ENCODE peak calls at places on chromosomes 7 and 10, in four cellular contexts. One of them, this sample, is unnamed. For H3K9me3, the result is how much of the 10 kb centered on the place peaks cover.

GRCh38 chr10:96840841-96841518 is 8.9 kb downstream of the LCOR start:
- DNase-seq in Peyer's patch: no peak
- DNase-seq in HepG2: peak
- DNase-seq in prostate gland: no peak
- DNase-seq in this sample: peak

GRCh38 chr7:74138334-74138867 is 35.8 kb upstream of the EIF4H start:
- DNase-seq in prostate gland: no peak
- DNase-seq in HepG2: no peak
- DNase-seq in Peyer's patch: no peak
- DNase-seq in this sample: no peak

GRCh38 chr10:36676321-36677169 is 448.9 kb upstream of the ANKRD30A start:
- DNase-seq in HepG2: no peak
- DNase-seq in prostate gland: no peak
- DNase-seq in Peyer's patch: no peak
- DNase-seq in this sample: no peak

GRCh38 chr10:105024184-105024583 is 383.1 kb downstream of the SORCS3 start:
- DNase-seq in prostate gland: no peak
- DNase-seq in Peyer's patch: no peak
- DNase-seq in HepG2: no peak
- DNase-seq in this sample: no peak

GRCh38 chr7:28570970-28571288 is 158.6 kb downstream of the CREB5 start:
- DNase-seq in Peyer's patch: no peak
- DNase-seq in HepG2: peak
- DNase-seq in prostate gland: no peak
- DNase-seq in this sample: no peak

GRCh38 chr10:1715821-1716220 is 21.5 kb downstream of the ADARB2 start:
- DNase-seq in Peyer's patch: no peak
- DNase-seq in prostate gland: peak
- DNase-seq in HepG2: no peak
- DNase-seq in this sample: peak

GRCh38 chr10:86480571-86480970 is 41.0 kb downstream of the WAPL start:
- DNase-seq in HepG2: no peak
- DNase-seq in Peyer's patch: no peak
- DNase-seq in prostate gland: no peak
- DNase-seq in this sample: no peak

GRCh38 chr10:34641147-34641912 is 173.8 kb downstream of the PARD3 start:
- DNase-seq in prostate gland: no peak
- DNase-seq in HepG2: no peak
- DNase-seq in Peyer's patch: no peak
- DNase-seq in this sample: no peak

GRCh38 chr7:21066221-21066620 is 279.5 kb upstream of the SP8 start:
- DNase-seq in Peyer's patch: no peak
- DNase-seq in HepG2: no peak
- DNase-seq in prostate gland: no peak
- DNase-seq in this sample: no peak

GRCh38 chr10:1366277-1366676 is 310.1 kb downstream of the WDR37 start:
- DNase-seq in Peyer's patch: no peak
- DNase-seq in HepG2: no peak
- DNase-seq in prostate gland: no peak
- DNase-seq in this sample: peak

GRCh38 chr10:96720422-96721206 is at the start of gene PIK3AP1:
- DNase-seq in Peyer's patch: peak
- DNase-seq in prostate gland: no peak
- DNase-seq in HepG2: no peak
- DNase-seq in this sample: peak

GRCh38 chr10:110802551-110803238 is 69.0 kb upstream of the PDCD4 start:
- DNase-seq in Peyer's patch: peak
- DNase-seq in prostate gland: peak
- DNase-seq in HepG2: peak
- DNase-seq in this sample: peak

GRCh38 chr7:104529567-104529966 is 201.2 kb downstream of the LHFPL3 start:
- DNase-seq in Peyer's patch: no peak
- DNase-seq in prostate gland: no peak
- DNase-seq in HepG2: no peak
- DNase-seq in this sample: no peak

GRCh38 chr10:73480158-73480557 is 15.7 kb downstream of the PPP3CB start:
- DNase-seq in HepG2: no peak
- DNase-seq in Peyer's patch: no peak
- DNase-seq in prostate gland: no peak
- DNase-seq in this sample: no peak

GRCh38 chr10:94630017-94630688 is 53.4 kb upstream of the CYP2C18 start:
- DNase-seq in HepG2: peak
- DNase-seq in prostate gland: no peak
- DNase-seq in Peyer's patch: no peak
- DNase-seq in this sample: peak

GRCh38 chr7:19939746-19940145 is 166.3 kb upstream of the TMEM196 start:
- DNase-seq in HepG2: no peak
- DNase-seq in prostate gland: no peak
- DNase-seq in Peyer's patch: no peak
- DNase-seq in this sample: no peak

GRCh38 chr10:105138287-105138854 is 497.3 kb downstream of the SORCS3 start:
- DNase-seq in Peyer's patch: no peak
- DNase-seq in prostate gland: no peak
- DNase-seq in HepG2: no peak
- DNase-seq in this sample: no peak

GRCh38 chr10:121449457-121450045 is 148.7 kb downstream of the FGFR2 start:
- DNase-seq in Peyer's patch: no peak
- DNase-seq in HepG2: no peak
- DNase-seq in prostate gland: no peak
- DNase-seq in this sample: peak

GRCh38 chr10:103799341-103799740 is 56.0 kb downstream of the SH3PXD2A start:
- DNase-seq in prostate gland: no peak
- DNase-seq in HepG2: no peak
- DNase-seq in Peyer's patch: no peak
- DNase-seq in this sample: no peak

GRCh38 chr10:129775681-129776080 is 188.4 kb downstream of the EBF3 start:
- DNase-seq in Peyer's patch: no peak
- DNase-seq in prostate gland: no peak
- DNase-seq in HepG2: no peak
- DNase-seq in this sample: no peak

GRCh38 chr10:47031953-47032465 is 120.8 kb downstream of the PTPN20 start:
- DNase-seq in Peyer's patch: no peak
- DNase-seq in prostate gland: no peak
- DNase-seq in HepG2: no peak
- DNase-seq in this sample: peak

GRCh38 chr7:131072505-131073091 is 255.1 kb upstream of the MKLN1 start:
- DNase-seq in prostate gland: no peak
- DNase-seq in Peyer's patch: no peak
- DNase-seq in HepG2: no peak
- DNase-seq in this sample: no peak

GRCh38 chr10:18021725-18022480 is 70.2 kb downstream of the SLC39A12 start:
- DNase-seq in Peyer's patch: no peak
- DNase-seq in prostate gland: no peak
- DNase-seq in HepG2: no peak
- DNase-seq in this sample: no peak

DNA sequence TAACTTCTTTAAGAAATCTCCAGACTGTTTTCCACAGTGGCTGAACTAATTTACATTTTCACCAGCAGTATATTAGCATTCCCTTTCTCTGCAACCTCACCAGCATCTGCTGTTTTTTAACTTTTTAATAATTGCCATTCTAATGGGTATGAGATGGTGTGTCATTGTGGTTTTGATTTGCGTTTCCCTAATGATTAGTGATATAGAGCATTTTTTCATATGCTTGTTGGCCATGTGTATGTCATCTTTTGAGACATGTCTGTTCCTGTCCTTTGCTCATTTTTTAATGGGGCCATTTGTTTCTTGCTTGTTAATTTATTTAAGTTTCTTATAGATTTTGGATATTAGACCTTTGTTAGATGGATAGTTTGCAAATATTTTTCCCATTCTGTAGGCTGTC is 68.8 kb downstream of the SLC39A12 start:
- DNase-seq in prostate gland: no peak
- DNase-seq in HepG2: no peak
- DNase-seq in Peyer's patch: no peak
- DNase-seq in this sample: no peak
- H3K27ac ChIP-seq in prostate gland: no peak
- H3K27ac ChIP-seq in HepG2: no peak
- H3K27ac ChIP-seq in Peyer's patch: no peak
- H3K27ac ChIP-seq in this sample: no peak

DNA sequence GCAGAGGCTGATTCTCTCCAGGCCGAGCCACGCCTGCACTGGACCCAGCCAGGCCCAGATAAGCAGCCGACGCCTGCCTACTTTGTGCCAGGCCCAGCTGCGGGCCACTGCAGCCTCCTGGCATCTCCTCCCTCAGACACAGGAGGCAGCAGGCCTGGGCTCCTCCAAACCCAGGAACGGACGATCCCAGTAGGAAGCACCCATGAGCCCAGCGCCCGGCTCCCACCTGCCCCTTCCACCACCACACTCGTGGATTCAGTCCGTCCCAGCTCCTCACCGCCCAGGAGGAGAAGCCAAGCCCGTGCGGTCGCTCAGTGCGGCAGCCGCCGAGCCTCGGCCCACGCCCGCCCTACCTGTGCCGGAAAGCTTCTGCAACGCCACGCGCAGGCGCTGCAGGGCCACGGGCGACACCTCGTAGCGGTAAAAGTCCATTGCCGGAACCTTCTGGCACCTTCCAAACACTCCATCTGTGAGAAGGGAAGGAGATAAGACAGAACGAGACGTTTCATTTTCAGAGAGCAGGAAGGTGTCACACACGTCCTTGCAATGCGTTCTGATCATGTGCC is 271.1 kb downstream of the PTPRN2 start:
- DNase-seq in Peyer's patch: no peak
- DNase-seq in prostate gland: no peak
- DNase-seq in HepG2: no peak
- DNase-seq in this sample: no peak
- H3K9me3 ChIP-seq in Peyer's patch: under half
- H3K9me3 ChIP-seq in prostate gland: under half
- H3K9me3 ChIP-seq in HepG2: under half
- H3K9me3 ChIP-seq in this sample: under half

GRCh38 chr10:44859546-44860285 is 51.4 kb upstream of the TMEM72 start:
- DNase-seq in prostate gland: no peak
- DNase-seq in Peyer's patch: no peak
- DNase-seq in HepG2: no peak
- DNase-seq in this sample: no peak

GRCh38 chr10:44858017-44858371 is 53.1 kb upstream of the TMEM72 start:
- DNase-seq in Peyer's patch: no peak
- DNase-seq in HepG2: no peak
- DNase-seq in prostate gland: no peak
- DNase-seq in this sample: no peak

GRCh38 chr10:44858988-44859387 is 52.1 kb upstream of the TMEM72 start:
- DNase-seq in HepG2: no peak
- DNase-seq in Peyer's patch: no peak
- DNase-seq in prostate gland: no peak
- DNase-seq in this sample: no peak

GRCh38 chr10:44854693-44855350 is 56.3 kb upstream of the TMEM72 start:
- DNase-seq in prostate gland: no peak
- DNase-seq in HepG2: no peak
- DNase-seq in Peyer's patch: no peak
- DNase-seq in this sample: no peak

DNA sequence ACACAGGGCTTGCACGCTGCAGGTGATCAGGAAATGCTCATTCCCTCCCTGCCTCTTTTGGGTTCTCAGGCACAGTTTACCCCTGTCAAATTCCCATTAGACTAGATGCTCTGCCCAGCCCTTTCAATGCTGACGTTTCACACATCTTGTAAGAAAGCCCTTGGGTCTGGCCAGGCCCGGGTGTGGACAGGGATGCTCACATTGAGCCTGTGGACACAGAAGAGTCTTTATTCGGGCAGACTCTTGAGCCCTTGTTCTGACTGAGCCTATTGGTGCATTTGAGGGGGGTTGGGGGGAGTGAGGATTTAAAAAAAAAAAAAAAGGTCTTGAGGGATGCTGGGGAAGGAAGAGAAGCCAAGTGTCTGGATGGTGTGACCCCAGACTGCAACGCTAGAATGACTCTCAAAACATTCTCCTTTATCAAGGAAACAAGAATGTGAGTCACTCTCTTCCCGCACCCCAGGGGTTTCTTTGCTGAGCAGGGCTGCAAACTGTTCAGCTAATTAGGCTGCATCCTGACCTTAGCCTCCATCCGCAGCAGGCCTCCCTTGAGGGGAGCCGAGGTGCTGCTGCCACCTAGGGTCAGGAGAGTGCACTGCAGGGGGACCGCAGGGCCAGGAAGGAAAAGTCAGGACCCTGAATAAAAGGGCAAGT is 53.6 kb upstream of the TMEM72 start:
- DNase-seq in Peyer's patch: peak
- DNase-seq in HepG2: peak
- DNase-seq in prostate gland: no peak
- DNase-seq in this sample: peak
- H3K27ac ChIP-seq in Peyer's patch: no peak
- H3K27ac ChIP-seq in HepG2: no peak
- H3K27ac ChIP-seq in prostate gland: no peak
- H3K27ac ChIP-seq in this sample: no peak

GRCh38 chr7:63080406-63080805 is 918.2 kb upstream of the ZNF722 start:
- DNase-seq in HepG2: no peak
- DNase-seq in Peyer's patch: no peak
- DNase-seq in prostate gland: no peak
- DNase-seq in this sample: no peak
- H3K9me3 ChIP-seq in HepG2: half or more
- H3K9me3 ChIP-seq in Peyer's patch: under half
- H3K9me3 ChIP-seq in prostate gland: under half
- H3K9me3 ChIP-seq in this sample: under half

GRCh38 chr7:44112997-44113763 is 9.0 kb downstream of the AEBP1 start:
- DNase-seq in prostate gland: no peak
- DNase-seq in Peyer's patch: no peak
- DNase-seq in HepG2: no peak
- DNase-seq in this sample: no peak

GRCh38 chr7:44112231-44112996 is 8.3 kb downstream of the AEBP1 start:
- DNase-seq in prostate gland: no peak
- DNase-seq in HepG2: no peak
- DNase-seq in Peyer's patch: no peak
- DNase-seq in this sample: peak

GRCh38 chr7:44114586-44115310 is 8.6 kb downstream of the POLD2 start:
- DNase-seq in HepG2: no peak
- DNase-seq in prostate gland: no peak
- DNase-seq in Peyer's patch: no peak
- DNase-seq in this sample: no peak

GRCh38 chr7:44111759-44112158 is 7.6 kb downstream of the AEBP1 start:
- DNase-seq in Peyer's patch: no peak
- DNase-seq in HepG2: no peak
- DNase-seq in prostate gland: no peak
- DNase-seq in this sample: no peak

DNA sequence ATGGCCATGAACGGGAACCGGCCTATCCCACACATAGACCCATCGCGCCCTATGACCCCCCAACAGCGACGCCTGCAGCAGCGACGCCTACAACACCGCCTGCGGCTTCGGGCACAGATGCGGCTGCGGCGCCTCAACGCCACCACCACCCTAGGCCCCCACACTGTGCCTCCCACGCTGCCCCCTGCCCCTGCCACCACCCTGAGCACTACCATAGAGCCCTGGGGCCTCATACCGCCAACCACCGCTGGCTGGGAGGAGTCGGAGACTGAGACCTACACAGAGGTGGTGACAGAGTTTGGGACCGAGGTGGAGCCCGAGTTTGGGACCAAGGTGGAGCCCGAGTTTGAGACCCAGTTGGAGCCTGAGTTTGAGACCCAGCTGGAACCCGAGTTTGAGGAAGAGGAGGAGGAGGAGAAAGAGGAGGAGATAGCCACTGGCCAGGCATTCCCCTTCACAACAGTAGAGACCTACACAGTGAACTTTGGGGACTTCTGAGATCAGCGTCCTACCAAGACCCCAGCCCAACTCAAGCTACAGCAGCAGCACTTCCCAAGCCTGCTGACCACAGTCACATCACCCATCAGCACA is 9.5 kb downstream of the POLD2 start:
- DNase-seq in Peyer's patch: no peak
- DNase-seq in HepG2: no peak
- DNase-seq in prostate gland: no peak
- DNase-seq in this sample: no peak
- H3K27ac ChIP-seq in Peyer's patch: no peak
- H3K27ac ChIP-seq in HepG2: no peak
- H3K27ac ChIP-seq in prostate gland: no peak
- H3K27ac ChIP-seq in this sample: no peak

This sample was measured in small intestine.